ENCODE peak calls at places on chromosomes 12 and 14, in ten cellular contexts. T is HFFc6, N is tibial nerve, Z is lower leg skin, L is stomach, A is OCI-LY7, V is epithelial cell of proximal tubule, F is AG04450, B is cardiac fibroblast, S is ovary. J is an unnamed sample.

GRCh38 chr12:102757154-102757873 is 159.7 kb downstream of the PAH start:
- DNase-seq in T (no peak), N (peak; percentile 64), Z (no peak), L (no peak), A (no peak), V (no peak), F (no peak), B (peak; percentile 50), S (peak; percentile 66), J (no peak)

GRCh38 chr12:41055875-41056577 is 132.1 kb upstream of the PDZRN4 start:
- DNase-seq in T (no peak), N (no peak), Z (no peak), L (no peak), A (no peak), V (no peak), F (no peak), B (no peak), S (no peak), J (no peak)

GRCh38 chr14:94509356-94509755 is at the start of gene SERPINA12:
- DNase-seq in T (no peak), N (no peak), Z (peak; percentile 61), L (no peak), A (no peak), V (no peak), F (no peak), B (no peak), S (no peak), J (no peak)

GRCh38 chr12:113050808-113051207 is 5.7 kb upstream of the DTX1 start:
- DNase-seq in T (no peak), N (no peak), Z (no peak), L (no peak), A (peak; percentile 96), V (no peak), F (no peak), B (no peak), S (no peak), J (no peak)

GRCh38 chr12:84172823-84173424 is 739.7 kb downstream of the SLC6A15 start:
- DNase-seq in T (no peak), N (no peak), Z (peak; percentile 63), L (no peak), A (no peak), V (no peak), F (no peak), B (no peak), S (no peak), J (no peak)

GRCh38 chr14:50531595-50532501 is 521 bp downstream of the MAP4K5 start:
- DNase-seq in T (no peak), N (peak; percentile 35), Z (peak; percentile 93), L (peak; percentile 48), A (peak; percentile 68), V (no peak), F (no peak), B (peak; percentile 52), S (peak; percentile 62), J (no peak)

GRCh38 chr14:80426686-80427085 is 215.4 kb upstream of the DIO2 start:
- DNase-seq in T (no peak), N (no peak), Z (no peak), L (no peak), A (no peak), V (no peak), F (no peak), B (peak; percentile 39), S (no peak), J (no peak)

GRCh38 chr12:120687570-120688289 is 781 bp downstream of the MLEC start:
- DNase-seq in T (no peak), N (no peak), Z (no peak), L (no peak), A (peak; percentile 65), V (no peak), F (no peak), B (no peak), S (no peak), J (no peak)

GRCh38 chr12:2294651-2295475 is 242.1 kb downstream of the CACNA1C start:
- DNase-seq in T (peak; percentile 67), N (peak; percentile 48), Z (peak; percentile 93), L (no peak), A (peak; percentile 45), V (peak; percentile 48), F (no peak), B (peak; percentile 65), S (no peak), J (no peak)

GRCh38 chr14:94612580-94613554 is 676 bp downstream of the SERPINA3 start:
- DNase-seq in T (no peak), N (no peak), Z (peak; percentile 75), L (no peak), A (no peak), V (no peak), F (no peak), B (peak; percentile 65), S (peak; percentile 80), J (no peak)

GRCh38 chr12:70091021-70091521 is 152.2 kb upstream of the CNOT2 start:
- DNase-seq in T (no peak), N (no peak), Z (no peak), L (no peak), A (no peak), V (no peak), F (no peak), B (no peak), S (no peak), J (no peak)

GRCh38 chr12:96237465-96238077 is 43.4 kb downstream of the ELK3 start:
- DNase-seq in T (peak; percentile 91), N (peak; percentile 69), Z (peak; percentile 94), L (peak; percentile 44), A (no peak), V (no peak), F (peak; percentile 81), B (peak; percentile 97), S (peak; percentile 41), J (peak; percentile 85)

GRCh38 chr12:21459474-21459873 is 22.0 kb downstream of the PYROXD1 start:
- DNase-seq in T (no peak), N (no peak), Z (no peak), L (no peak), A (no peak), V (no peak), F (no peak), B (no peak), S (no peak), J (no peak)

DNA sequence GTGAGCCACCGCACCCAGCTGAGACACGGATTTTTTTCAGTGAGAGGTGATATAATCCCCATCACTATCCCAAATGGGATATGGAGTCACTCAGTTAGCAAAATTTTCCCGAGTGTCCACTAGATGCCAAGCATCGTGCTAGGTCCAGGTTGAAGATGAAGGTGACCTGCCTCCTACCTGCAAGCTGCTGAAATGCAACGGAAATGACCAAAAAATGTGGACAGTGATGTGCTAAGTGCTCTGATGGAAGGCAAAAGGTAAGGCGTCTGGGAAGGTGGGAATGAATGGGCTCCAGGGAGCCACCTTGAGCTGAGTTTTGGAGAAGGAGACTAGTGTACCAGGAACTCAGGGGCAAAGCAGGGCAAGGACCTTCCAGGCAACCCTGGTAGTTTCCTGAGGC is 64.6 kb downstream of the CALM1 start:
- DNase-seq in T (no peak), N (no peak), Z (peak; percentile 15), L (no peak), A (no peak), V (no peak), F (no peak), B (no peak), S (no peak), J (no peak)
- TF ChIP-seq CTCF in T (no peak), N (no peak), Z (no peak), L (no peak), A (no peak), V (peak; percentile 9), F (no peak), B (no peak), S (no peak), J (no peak)

DNA sequence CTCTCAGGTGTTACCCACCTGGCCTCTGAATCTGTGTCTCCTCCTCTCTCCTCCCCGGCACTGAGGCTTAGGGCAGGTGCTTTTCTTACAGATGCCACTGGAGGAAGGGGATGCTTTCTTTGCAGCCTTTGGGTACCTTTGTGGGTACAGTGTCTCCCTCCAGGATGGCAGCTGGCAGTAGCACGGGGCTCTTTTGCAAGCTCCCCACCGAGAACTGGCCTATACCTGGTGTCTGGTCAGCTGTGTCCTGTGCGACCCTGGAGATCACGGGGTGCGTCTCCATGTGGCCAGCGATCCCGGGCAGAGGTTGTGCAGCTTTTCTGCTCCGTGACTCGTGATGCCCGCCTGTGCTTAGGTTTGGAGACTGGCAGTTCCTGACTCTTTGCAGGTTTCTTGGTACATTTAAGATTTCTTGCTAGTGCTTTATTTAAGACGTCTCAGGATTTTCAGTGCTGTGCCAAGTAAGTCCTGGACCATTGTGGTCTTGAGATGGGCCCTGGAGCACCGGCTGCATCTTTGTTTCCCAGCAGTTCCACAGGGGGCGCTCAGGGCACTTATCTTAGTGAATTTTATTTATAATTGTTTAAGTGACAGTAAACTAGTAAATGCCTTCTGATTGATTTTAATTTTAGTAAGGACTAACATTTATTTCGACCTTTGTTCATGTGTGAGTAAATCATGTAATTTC is 68.9 kb downstream of the DDX51 start:
- DNase-seq in T (no peak), N (no peak), Z (peak; percentile 69), L (no peak), A (no peak), V (no peak), F (no peak), B (no peak), S (no peak), J (no peak)
- TF ChIP-seq CTCF in T (peak; percentile 70), N (no peak), Z (no peak), L (no peak), A (peak; percentile 80), V (peak; percentile 46), F (peak; percentile 44), B (peak; percentile 36), S (no peak), J (peak; percentile 3)

GRCh38 chr14:89336338-89336737 is 80.7 kb downstream of the FOXN3 start:
- DNase-seq in T (no peak), N (no peak), Z (no peak), L (no peak), A (peak; percentile 82), V (no peak), F (no peak), B (no peak), S (no peak), J (no peak)
- TF ChIP-seq CTCF in T (no peak), N (peak; percentile 12), Z (no peak), L (no peak), A (peak; percentile 77), V (peak; percentile 14), F (no peak), B (no peak), S (no peak), J (no peak)

GRCh38 chr14:91232631-91233030 is 11.9 kb downstream of the GPR68 start:
- DNase-seq in T (no peak), N (no peak), Z (no peak), L (no peak), A (no peak), V (no peak), F (no peak), B (no peak), S (no peak), J (no peak)

GRCh38 chr14:91237219-91237618 is 7.3 kb downstream of the GPR68 start:
- DNase-seq in T (peak; percentile 82), N (no peak), Z (no peak), L (no peak), A (no peak), V (no peak), F (peak; percentile 27), B (peak; percentile 42), S (no peak), J (peak; percentile 67)

GRCh38 chr14:91233936-91234790 is 10.3 kb downstream of the GPR68 start:
- DNase-seq in T (no peak), N (no peak), Z (no peak), L (no peak), A (no peak), V (no peak), F (no peak), B (no peak), S (no peak), J (no peak)

GRCh38 chr14:91232052-91232451 is 12.5 kb downstream of the GPR68 start:
- DNase-seq in T (no peak), N (no peak), Z (no peak), L (no peak), A (no peak), V (no peak), F (no peak), B (no peak), S (no peak), J (no peak)

GRCh38 chr14:91234791-91235114 is 9.8 kb downstream of the GPR68 start:
- DNase-seq in T (no peak), N (no peak), Z (no peak), L (no peak), A (no peak), V (no peak), F (no peak), B (no peak), S (no peak), J (no peak)
- TF ChIP-seq CTCF in T (no peak), N (no peak), Z (no peak), L (no peak), A (no peak), V (no peak), F (no peak), B (no peak), S (no peak), J (no peak)

J was measured in AG04449.